ENCODE peak calls at places on chromosomes 3 and 15, in seven cellular contexts. G is endodermal cell, I is K562, X is uterus, S is MM.1S, O is nephron progenitor cell, J is MCF 10A. T is an unnamed sample.
A peak's percentile ranks its signal among the peaks of the same experiment; 100 is the strongest.

GRCh38 chr15:70234256-70234965 is 136.7 kb upstream of the TLE3 start:
- DNase-seq in G (peak; percentile 34), I (no peak), X (no peak), S (no peak), O (no peak), J (no peak), T (no peak)

GRCh38 chr3:171309906-171310359 is 150.3 kb downstream of the TNIK start:
- DNase-seq in G (no peak), I (peak; percentile 40), X (no peak), S (no peak), O (no peak), J (peak; percentile 70), T (no peak)

GRCh38 chr3:129310612-129311011 is 31.9 kb downstream of the HMCES start:
- DNase-seq in G (peak; percentile 45), I (no peak), X (no peak), S (peak; percentile 34), O (no peak), J (peak; percentile 24), T (no peak)

GRCh38 chr15:63772531-63772930 is 61.2 kb downstream of the HERC1 start:
- DNase-seq in G (no peak), I (no peak), X (no peak), S (no peak), O (no peak), J (no peak), T (no peak)

GRCh38 chr15:78440375-78441373 is 2.7 kb downstream of the IREB2 start:
- DNase-seq in G (no peak), I (no peak), X (no peak), S (no peak), O (no peak), J (no peak), T (no peak)

GRCh38 chr15:31268911-31269784 is 57.5 kb upstream of the KLF13 start:
- DNase-seq in G (peak; percentile 31), I (no peak), X (no peak), S (no peak), O (no peak), J (no peak), T (no peak)

GRCh38 chr3:146100825-146101444 is 60.0 kb downstream of the PLOD2 start:
- DNase-seq in G (no peak), I (no peak), X (no peak), S (peak; percentile 22), O (no peak), J (no peak), T (no peak)

GRCh38 chr3:60282840-60283239 is 968.4 kb downstream of the FHIT start:
- DNase-seq in G (no peak), I (no peak), X (no peak), S (no peak), O (no peak), J (no peak), T (no peak)

GRCh38 chr3:141271279-141272033 is 39.8 kb downstream of the PXYLP1 start:
- DNase-seq in G (no peak), I (no peak), X (no peak), S (no peak), O (no peak), J (no peak), T (no peak)

GRCh38 chr3:128367726-128368125 is 99.0 kb downstream of the DNAJB8 start:
- DNase-seq in G (peak; percentile 74), I (no peak), X (no peak), S (no peak), O (no peak), J (peak; percentile 57), T (no peak)

GRCh38 chr3:178003756-178004155 is 532.5 kb upstream of the KCNMB2 start:
- DNase-seq in G (no peak), I (no peak), X (no peak), S (no peak), O (no peak), J (peak; percentile 54), T (no peak)

GRCh38 chr3:122257951-122258350 is 67.1 kb upstream of the CSTA start:
- DNase-seq in G (no peak), I (no peak), X (no peak), S (no peak), O (no peak), J (no peak), T (no peak)

GRCh38 chr3:122255757-122256439 is 69.2 kb upstream of the CSTA start:
- DNase-seq in G (no peak), I (no peak), X (no peak), S (peak; percentile 89), O (no peak), J (no peak), T (peak; percentile 44)

GRCh38 chr3:122263058-122263457 is 62.0 kb upstream of the CSTA start:
- DNase-seq in G (peak; percentile 54), I (no peak), X (no peak), S (no peak), O (no peak), J (no peak), T (no peak)

GRCh38 chr3:122260206-122260605 is 64.8 kb upstream of the CSTA start:
- DNase-seq in G (no peak), I (no peak), X (no peak), S (no peak), O (no peak), J (no peak), T (no peak)

DNA sequence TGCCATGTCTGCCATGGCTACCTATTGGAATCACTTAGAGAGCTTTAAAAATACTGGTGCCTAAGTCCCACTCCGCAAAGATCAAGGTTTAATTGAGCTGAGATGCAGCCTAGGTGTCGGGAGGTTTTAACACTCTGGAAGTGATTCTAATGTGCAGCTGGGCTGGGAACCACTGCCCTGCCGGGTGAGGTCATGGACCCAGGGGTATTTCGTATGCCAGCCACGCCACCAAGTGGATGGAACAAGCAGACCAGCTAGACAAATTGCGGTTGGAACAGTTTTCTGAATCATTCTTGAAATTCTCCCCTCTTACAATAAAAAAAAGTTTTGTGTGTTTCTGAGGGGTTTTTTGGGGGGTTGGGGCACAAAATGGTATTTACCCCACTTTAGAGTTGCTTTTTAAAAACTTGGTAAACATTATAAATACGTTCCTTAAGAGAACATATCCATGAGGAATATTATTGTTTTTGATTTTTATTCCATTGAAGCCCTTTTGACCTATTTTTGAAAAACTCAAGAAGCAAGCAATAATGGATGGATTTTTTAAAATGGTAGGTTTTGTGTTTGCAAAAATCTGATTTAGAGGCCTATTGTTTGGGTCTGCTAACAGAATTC is 66.2 kb upstream of the CSTA start:
- DNase-seq in G (peak; percentile 86), I (peak; percentile 38), X (no peak), S (peak; percentile 88), O (peak; percentile 70), J (peak; percentile 74), T (peak; percentile 75)
- TF ChIP-seq CTCF in G (peak; percentile 86), I (peak; percentile 58), X (peak; percentile 9), S (peak; percentile 85), O (peak; percentile 59), J (peak; percentile 72), T (peak; percentile 60)

GRCh38 chr3:109071349-109072142 is 46.4 kb downstream of the MORC1 start:
- DNase-seq in G (no peak), I (no peak), X (no peak), S (peak; percentile 93), O (no peak), J (peak; percentile 13), T (no peak)
- TF ChIP-seq CTCF in G (no peak), I (no peak), X (no peak), S (peak; percentile 37), O (no peak), J (no peak), T (no peak)

GRCh38 chr3:195265363-195265976 is 5.5 kb downstream of the XXYLT1 start:
- DNase-seq in G (no peak), I (no peak), X (no peak), S (no peak), O (no peak), J (no peak), T (no peak)
- TF ChIP-seq CTCF in G (no peak), I (no peak), X (no peak), S (no peak), O (no peak), J (no peak), T (no peak)

GRCh38 chr3:125043599-125044151 is 12.1 kb downstream of the HEG1 start:
- DNase-seq in G (peak; percentile 48), I (no peak), X (peak; percentile 61), S (no peak), O (no peak), J (no peak), T (no peak)
- TF ChIP-seq CTCF in G (no peak), I (no peak), X (no peak), S (no peak), O (no peak), J (no peak), T (no peak)

GRCh38 chr3:43691120-43692002 is 623 bp downstream of the ABHD5 start:
- DNase-seq in G (peak; percentile 92), I (peak; percentile 91), X (peak; percentile 56), S (peak; percentile 58), O (peak; percentile 69), J (peak; percentile 82), T (no peak)
- TF ChIP-seq CTCF in G (peak; percentile 13), I (no peak), X (no peak), S (no peak), O (peak; percentile 6), J (no peak), T (no peak)